ENCODE peak calls at places on chromosomes 5 and 9, in four cellular contexts. Q is GM23248, M is GM23338, L is endothelial cell of umbilical vein. N is an unnamed sample.

GRCh38 chr9:137148242-137148641 is 9.3 kb downstream of the GRIN1 start:
- DNase-seq in Q (no peak), M (no peak), L (no peak), N (no peak)

GRCh38 chr5:66362021-66362420 is 217.9 kb downstream of the SREK1 start:
- DNase-seq in Q (no peak), M (no peak), L (no peak), N (no peak)

GRCh38 chr5:137055271-137055872 is 443.8 kb downstream of the SPOCK1 start:
- DNase-seq in Q (no peak), M (no peak), L (no peak), N (no peak)

GRCh38 chr9:137834846-137835546 is 42.6 kb upstream of the CACNA1B start:
- DNase-seq in Q (no peak), M (no peak), L (no peak), N (no peak)

GRCh38 chr5:44246986-44247385 is 142.2 kb downstream of the FGF10 start:
- DNase-seq in Q (peak), M (no peak), L (no peak), N (no peak)

GRCh38 chr9:96818535-96818934 is 35.8 kb downstream of the ZNF782 start:
- DNase-seq in Q (peak), M (peak), L (peak), N (no peak)

GRCh38 chr5:127959152-127959764 is 124.3 kb upstream of the SLC12A2 start:
- DNase-seq in Q (peak), M (no peak), L (peak), N (peak)

GRCh38 chr9:137494104-137494544 is 35.0 kb upstream of the NSMF start:
- DNase-seq in Q (no peak), M (no peak), L (no peak), N (peak)

GRCh38 chr5:74685979-74686631 is 1.1 kb downstream of the HEXB start:
- DNase-seq in Q (peak), M (no peak), L (peak), N (peak)

GRCh38 chr9:133571896-133572595 is 37.1 kb downstream of the FAM163B start:
- DNase-seq in Q (no peak), M (no peak), L (no peak), N (no peak)

GRCh38 chr5:89703799-89704198 is 705.8 kb downstream of the CETN3 start:
- DNase-seq in Q (no peak), M (peak), L (no peak), N (peak)

GRCh38 chr9:70936536-70936935 is 184.9 kb downstream of the TRPM3 start:
- DNase-seq in Q (peak), M (no peak), L (no peak), N (no peak)

GRCh38 chr9:115086461-115086860 is 31.5 kb downstream of the TNC start:
- DNase-seq in Q (no peak), M (no peak), L (no peak), N (no peak)

GRCh38 chr9:93094294-93095204 is 1.5 kb upstream of the CARD19 start:
- DNase-seq in Q (no peak), M (peak), L (peak), N (no peak)

GRCh38 chr9:23309800-23310199 is 516.2 kb downstream of the ELAVL2 start:
- DNase-seq in Q (no peak), M (no peak), L (no peak), N (no peak)

GRCh38 chr5:53032188-53032587 is 43.0 kb downstream of the ITGA2 start:
- DNase-seq in Q (no peak), M (no peak), L (no peak), N (no peak)

GRCh38 chr9:87684627-87685204 is 41.2 kb upstream of the CTSL start:
- DNase-seq in Q (peak), M (peak), L (peak), N (peak)

GRCh38 chr9:69323886-69324285 is 1.1 kb upstream of the ENTREP1 start:
- DNase-seq in Q (no peak), M (no peak), L (no peak), N (no peak)

GRCh38 chr5:54440456-54440893 is 15.0 kb upstream of the HSPB3 start:
- DNase-seq in Q (no peak), M (no peak), L (no peak), N (no peak)

GRCh38 chr9:135978650-135979461 is 17.7 kb upstream of the UBAC1 start:
- DNase-seq in Q (no peak), M (no peak), L (no peak), N (no peak)

GRCh38 chr5:1899201-1899600 is 16.5 kb upstream of the IRX4 start:
- DNase-seq in Q (no peak), M (no peak), L (no peak), N (no peak)

GRCh38 chr9:129361196-129361595 is 183.1 kb upstream of the IER5L start:
- DNase-seq in Q (no peak), M (no peak), L (no peak), N (no peak)
- TF ChIP-seq EZH2 in Q (no peak), M (no peak), L (no peak), N (no peak)

GRCh38 chr9:81613002-81613750 is 76.2 kb downstream of the TLE1 start:
- DNase-seq in Q (peak), M (no peak), L (peak), N (no peak)
- H3K4me2 ChIP-seq in Q (peak), M (no peak), L (no peak), N (no peak)

GRCh38 chr5:39021413-39021812 is 52.8 kb downstream of the RICTOR start:
- DNase-seq in Q (no peak), M (peak), L (no peak), N (no peak)

GRCh38 chr5:39024005-39024404 is 50.2 kb downstream of the RICTOR start:
- DNase-seq in Q (no peak), M (peak), L (no peak), N (no peak)

GRCh38 chr5:39024884-39025283 is 49.3 kb downstream of the RICTOR start:
- DNase-seq in Q (peak), M (no peak), L (no peak), N (peak)

GRCh38 chr5:39020465-39020864 is 53.7 kb downstream of the RICTOR start:
- DNase-seq in Q (no peak), M (no peak), L (no peak), N (no peak)

DNA sequence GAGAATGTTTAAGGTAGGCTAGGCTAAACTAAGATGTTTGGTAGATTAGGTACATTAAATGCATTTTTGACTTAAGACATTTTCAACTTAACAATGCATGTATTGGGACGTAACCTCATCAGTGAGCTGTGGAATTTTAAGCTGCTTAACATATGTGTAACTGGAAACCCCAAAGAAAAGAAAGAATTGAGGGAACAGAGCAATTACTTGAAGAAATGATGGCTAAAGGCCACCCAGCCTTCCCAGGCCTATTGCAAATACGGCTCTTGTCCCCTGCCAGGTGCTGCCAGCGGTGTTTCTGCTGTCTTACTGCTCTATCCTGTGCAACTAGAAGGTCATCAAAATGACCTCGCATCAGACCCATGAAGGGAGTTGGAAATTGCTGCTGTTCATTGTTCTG is 52.0 kb downstream of the RICTOR start:
- DNase-seq in Q (no peak), M (peak), L (no peak), N (no peak)
- H3K27ac ChIP-seq in Q (no peak), M (peak), L (no peak), N (no peak)

GRCh38 chr5:73382412-73382795 is 66.2 kb downstream of the FOXD1 start:
- DNase-seq in Q (no peak), M (peak), L (no peak), N (no peak)
- TF ChIP-seq EZH2 in Q (no peak), M (peak), L (no peak), N (no peak)

DNA sequence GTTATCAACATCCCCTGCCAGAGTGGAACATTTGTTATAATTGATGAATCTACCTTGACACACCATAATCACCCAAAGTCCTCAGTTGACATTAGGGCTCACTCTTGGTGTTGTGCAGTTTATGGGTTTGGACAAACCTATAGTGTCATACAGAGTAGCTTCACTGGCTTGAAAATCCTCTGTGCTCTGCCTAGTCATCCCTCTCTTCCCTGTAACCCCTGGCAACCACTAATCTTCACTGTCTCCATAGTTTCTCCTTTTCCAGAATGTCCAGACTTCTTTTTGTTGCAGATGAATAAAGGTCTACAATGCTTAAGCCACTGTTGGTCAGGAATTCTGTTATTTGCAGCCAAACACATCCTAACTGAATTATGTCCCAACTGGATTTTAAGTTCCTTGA is 22.5 kb upstream of the SUB1 start:
- DNase-seq in Q (peak), M (no peak), L (no peak), N (no peak)
- H3K4me2 ChIP-seq in Q (no peak), M (no peak), L (no peak), N (no peak)

DNA sequence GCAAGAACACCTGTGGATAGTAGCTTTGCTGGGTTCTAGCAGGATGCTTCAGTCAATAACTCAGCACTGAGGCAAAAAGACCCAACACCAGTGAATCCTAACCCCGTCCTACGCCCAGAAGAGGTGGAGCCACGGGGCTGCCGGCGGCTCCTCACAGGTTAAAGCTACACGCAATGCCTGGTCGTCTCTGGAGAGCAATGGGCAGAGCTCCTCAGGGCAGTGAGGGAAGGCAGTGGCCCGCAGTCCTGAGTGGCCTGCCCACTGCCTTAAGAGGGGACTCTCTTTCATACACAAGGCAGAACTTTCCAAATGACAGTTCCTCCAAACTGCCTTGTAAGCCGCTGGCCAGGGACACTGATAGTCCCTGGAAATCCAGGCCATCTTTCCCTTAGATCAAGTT is 244.2 kb upstream of the IRX2 start:
- DNase-seq in Q (no peak), M (no peak), L (no peak), N (no peak)
- H3K27ac ChIP-seq in Q (no peak), M (no peak), L (no peak), N (no peak)

DNA sequence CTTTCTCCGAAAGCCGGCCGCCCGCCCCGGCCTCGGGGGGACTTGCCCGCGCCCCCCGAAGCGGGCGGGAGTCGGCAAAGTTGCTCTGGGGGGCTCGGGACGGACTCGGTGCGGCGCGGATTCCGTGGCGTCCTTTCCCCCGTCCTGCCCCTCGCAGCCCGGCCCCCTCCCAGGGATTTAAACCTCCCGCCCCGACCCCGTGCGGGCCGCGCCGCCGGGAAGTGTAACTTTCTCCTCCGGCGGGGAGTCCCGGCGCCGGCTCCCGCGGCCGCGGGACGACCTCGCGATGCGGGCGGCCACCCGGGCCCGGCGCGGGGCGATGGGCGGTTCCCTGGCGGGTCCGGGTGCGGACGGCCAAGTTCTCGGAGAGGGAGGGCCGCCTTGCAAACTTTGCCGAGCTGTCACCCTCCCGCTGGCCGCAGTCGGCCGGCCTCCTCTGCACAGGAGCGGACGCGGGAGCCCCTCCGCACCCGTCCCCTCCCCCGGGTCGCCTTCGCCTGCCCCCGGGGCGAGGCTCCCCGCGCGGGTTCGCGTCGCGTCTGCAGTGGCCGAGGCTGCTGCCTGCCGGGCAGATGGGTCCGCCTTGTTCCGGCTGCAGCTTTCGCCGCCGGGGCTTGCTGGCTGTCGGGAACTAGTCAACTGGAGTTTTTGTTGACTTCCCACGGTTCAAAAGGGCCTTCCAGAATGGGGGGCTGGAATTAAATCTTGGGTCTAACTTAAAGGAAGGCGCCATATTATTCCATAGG is 765 bp downstream of the PBX3 start:
- DNase-seq in Q (peak), M (peak), L (peak), N (peak)
- TF ChIP-seq EZH2 in Q (no peak), M (no peak), L (no peak), N (no peak)

GRCh38 chr9:78196258-78196657 is 39.6 kb upstream of the CEP78 start:
- DNase-seq in Q (no peak), M (no peak), L (no peak), N (no peak)
- H3K4me2 ChIP-seq in Q (no peak), M (no peak), L (no peak), N (no peak)

DNA sequence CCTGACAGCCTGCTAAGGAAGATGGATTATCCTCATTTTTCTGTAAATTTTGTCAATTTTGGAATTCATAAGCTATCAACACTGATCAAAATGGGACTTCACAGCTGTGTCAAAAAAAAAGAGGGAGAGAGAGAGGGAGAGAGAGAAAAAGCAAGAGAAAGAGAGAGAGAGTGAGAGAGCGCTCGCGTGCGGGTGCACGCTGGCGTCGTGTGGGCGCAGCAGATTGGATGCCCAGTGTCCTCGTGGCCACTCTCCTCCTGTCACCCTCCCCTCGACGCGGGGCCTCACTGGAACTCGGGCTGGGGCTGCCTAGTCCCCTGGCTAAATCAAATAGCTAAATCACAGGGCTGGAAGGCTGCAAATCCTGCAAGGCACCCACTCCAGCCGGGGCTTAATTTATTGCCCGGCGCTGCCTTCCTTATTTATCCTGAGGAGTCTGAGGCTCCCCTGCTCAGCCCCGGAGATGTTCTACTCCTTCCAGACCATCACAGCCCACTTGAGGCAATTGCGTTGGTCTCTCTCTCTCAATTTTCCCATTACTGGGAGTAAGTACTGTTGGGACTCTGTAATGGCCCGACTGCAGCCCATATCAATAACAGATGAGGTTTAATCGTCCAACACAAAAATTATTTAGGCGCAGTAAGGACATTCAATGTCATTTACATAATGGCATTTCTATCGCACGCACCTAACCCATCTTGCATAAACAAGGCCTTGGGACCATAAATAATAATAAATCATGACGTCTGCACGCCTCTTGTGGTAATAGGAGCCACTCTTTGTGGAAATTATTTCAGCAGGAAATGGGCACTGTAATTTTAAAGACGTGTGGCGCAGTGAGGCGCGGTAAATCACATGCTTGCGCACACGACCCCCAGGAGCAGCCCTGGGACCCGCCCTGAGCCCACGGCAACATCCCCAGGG is 94.2 kb downstream of the PAX5 start:
- DNase-seq in Q (no peak), M (peak), L (no peak), N (no peak)
- H3K27ac ChIP-seq in Q (no peak), M (no peak), L (no peak), N (no peak)

N was measured in PC-3.